ENCODE peak calls at places on chromosomes 12 and 14, in six cellular contexts. L, C, O, U, Q and H are unnamed samples.
A peak's percentile ranks its signal among the peaks of the same experiment; 100 is the strongest.

GRCh38 chr12:25099010-25099409 is 96.0 kb downstream of the DNAI7 start:
- DNase-seq in L (no peak), C (no peak), O (no peak), U (no peak), Q (no peak), H (no peak)

GRCh38 chr14:51724650-51725049 is 72.9 kb downstream of the FRMD6 start:
- DNase-seq in L (no peak), C (no peak), O (no peak), U (no peak), Q (peak; percentile 7), H (no peak)

GRCh38 chr14:71943695-71944018 is 11.4 kb downstream of the RGS6 start:
- DNase-seq in L (no peak), C (no peak), O (no peak), U (no peak), Q (no peak), H (no peak)

GRCh38 chr12:53071591-53072551 is 7.3 kb downstream of the SPRYD3 start:
- DNase-seq in L (peak; percentile 87), C (no peak), O (no peak), U (peak; percentile 93), Q (peak; percentile 33), H (no peak)

GRCh38 chr14:105146976-105147700 is 21.4 kb downstream of the JAG2 start:
- DNase-seq in L (peak; percentile 23), C (no peak), O (no peak), U (peak; percentile 56), Q (no peak), H (no peak)

GRCh38 chr12:70774055-70774454 is 136.8 kb upstream of the PTPRB start:
- DNase-seq in L (no peak), C (no peak), O (no peak), U (no peak), Q (no peak), H (peak; percentile 30)

GRCh38 chr14:73977896-73978295 is 27.8 kb downstream of the COQ6 start:
- DNase-seq in L (no peak), C (no peak), O (no peak), U (no peak), Q (peak; percentile 86), H (peak; percentile 25)

GRCh38 chr14:100536721-100537700 is 50.2 kb downstream of the BEGAIN start:
- DNase-seq in L (peak; percentile 10), C (peak; percentile 39), O (peak; percentile 14), U (peak; percentile 55), Q (no peak), H (no peak)

GRCh38 chr12:77734489-77734888 is 96.2 kb upstream of the NAV3 start:
- DNase-seq in L (no peak), C (no peak), O (no peak), U (no peak), Q (peak; percentile 38), H (no peak)

GRCh38 chr12:71704920-71705319 is 19.0 kb downstream of the TMEM19 start:
- DNase-seq in L (no peak), C (no peak), O (no peak), U (no peak), Q (no peak), H (no peak)

GRCh38 chr12:124463341-124463861 is 104.0 kb downstream of the NCOR2 start:
- DNase-seq in L (no peak), C (peak; percentile 66), O (no peak), U (peak; percentile 73), Q (no peak), H (no peak)

GRCh38 chr12:8822298-8822697 is at the start of gene A2ML1:
- DNase-seq in L (no peak), C (no peak), O (no peak), U (no peak), Q (no peak), H (no peak)

DNA sequence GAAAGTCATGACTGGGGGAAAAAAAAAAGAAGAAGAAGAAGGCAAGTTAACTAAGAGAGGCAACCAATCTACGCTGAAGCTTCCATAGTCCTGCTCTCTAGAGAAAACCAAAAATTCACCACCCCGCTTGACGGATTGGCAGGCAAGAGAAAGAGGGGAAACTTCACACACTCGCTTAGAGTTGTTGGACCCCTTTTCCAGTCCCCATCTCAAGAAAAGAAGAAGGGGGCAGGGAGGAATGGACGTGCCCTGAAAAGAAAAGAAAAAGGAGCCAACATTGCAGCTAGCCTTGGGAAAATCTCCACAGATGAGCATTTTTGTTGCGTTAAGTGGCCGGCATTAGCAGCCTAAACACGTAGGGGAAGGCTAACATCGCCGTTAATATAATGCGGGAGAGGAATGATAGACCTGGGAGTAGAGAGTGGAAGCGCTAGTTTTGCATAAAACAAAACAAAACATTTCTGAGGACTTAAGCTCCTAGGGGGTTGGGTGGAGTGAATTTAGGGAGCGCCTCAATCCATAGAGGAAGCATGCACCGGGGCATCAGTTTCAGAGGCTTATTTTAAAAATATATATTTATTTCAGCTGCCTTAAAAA is 11.3 kb upstream of the FOXG1 start:
- DNase-seq in L (no peak), C (no peak), O (no peak), U (no peak), Q (no peak), H (no peak)
- TF ChIP-seq CTCF in L (no peak), C (no peak), O (no peak), U (no peak), Q (no peak), H (no peak)

GRCh38 chr14:99035712-99036593 is 236.0 kb downstream of the BCL11B start:
- DNase-seq in L (peak; percentile 89), C (no peak), O (peak; percentile 67), U (peak; percentile 95), Q (peak; percentile 43), H (peak; percentile 84)
- H3K4me3 ChIP-seq in L (peak overlapping the region; percentile 35), C (no peak overlapping the region), O (no peak overlapping the region), U (no peak overlapping the region), Q (no peak overlapping the region), H (no peak overlapping the region)

DNA sequence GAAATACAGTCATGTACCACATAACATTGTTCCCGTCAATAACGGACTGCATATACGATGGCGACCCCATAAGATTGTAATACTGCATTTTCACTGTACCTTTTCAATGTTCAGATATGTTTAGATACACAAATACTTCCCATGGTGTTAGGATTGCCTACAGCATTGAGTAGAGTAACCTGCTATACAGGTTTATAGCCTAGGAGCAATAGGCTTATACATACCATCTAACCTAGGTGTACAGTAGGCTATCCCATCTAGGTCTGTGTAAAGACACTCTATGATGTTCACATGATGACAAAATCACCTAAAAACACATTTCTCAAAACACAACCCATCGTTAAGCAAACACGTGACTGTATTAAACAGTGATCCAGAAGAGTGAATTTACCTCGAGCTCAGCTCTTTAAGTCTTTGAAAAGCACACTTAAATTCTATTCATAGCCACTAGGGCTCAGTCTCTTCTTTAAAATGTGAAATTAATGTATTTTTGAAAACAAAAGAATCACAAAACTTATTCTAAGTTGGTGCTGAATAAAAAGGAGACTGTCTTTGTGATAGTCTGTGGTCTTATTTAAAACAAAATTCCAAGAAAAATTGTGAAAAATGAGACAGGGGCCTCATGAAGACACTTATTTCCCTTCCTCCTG is 239.1 kb upstream of the ARID2 start:
- DNase-seq in L (no peak), C (no peak), O (no peak), U (no peak), Q (no peak), H (no peak)
- H3K27ac ChIP-seq in L (no peak overlapping the region), C (no peak overlapping the region), O (no peak overlapping the region), U (no peak overlapping the region), Q (no peak overlapping the region), H (no peak overlapping the region)

GRCh38 chr12:28876423-28876822 is 272.7 kb upstream of the FAR2 start:
- DNase-seq in L (no peak), C (no peak), O (no peak), U (no peak), Q (no peak), H (no peak)

GRCh38 chr12:28870839-28871440 is 278.1 kb upstream of the FAR2 start:
- DNase-seq in L (no peak), C (no peak), O (no peak), U (no peak), Q (peak; percentile 20), H (no peak)

GRCh38 chr12:28869197-28869596 is 279.9 kb upstream of the FAR2 start:
- DNase-seq in L (no peak), C (no peak), O (no peak), U (no peak), Q (peak; percentile 91), H (peak; percentile 88)

GRCh38 chr12:28874758-28875157 is 274.3 kb upstream of the FAR2 start:
- DNase-seq in L (no peak), C (no peak), O (no peak), U (no peak), Q (no peak), H (no peak)

DNA sequence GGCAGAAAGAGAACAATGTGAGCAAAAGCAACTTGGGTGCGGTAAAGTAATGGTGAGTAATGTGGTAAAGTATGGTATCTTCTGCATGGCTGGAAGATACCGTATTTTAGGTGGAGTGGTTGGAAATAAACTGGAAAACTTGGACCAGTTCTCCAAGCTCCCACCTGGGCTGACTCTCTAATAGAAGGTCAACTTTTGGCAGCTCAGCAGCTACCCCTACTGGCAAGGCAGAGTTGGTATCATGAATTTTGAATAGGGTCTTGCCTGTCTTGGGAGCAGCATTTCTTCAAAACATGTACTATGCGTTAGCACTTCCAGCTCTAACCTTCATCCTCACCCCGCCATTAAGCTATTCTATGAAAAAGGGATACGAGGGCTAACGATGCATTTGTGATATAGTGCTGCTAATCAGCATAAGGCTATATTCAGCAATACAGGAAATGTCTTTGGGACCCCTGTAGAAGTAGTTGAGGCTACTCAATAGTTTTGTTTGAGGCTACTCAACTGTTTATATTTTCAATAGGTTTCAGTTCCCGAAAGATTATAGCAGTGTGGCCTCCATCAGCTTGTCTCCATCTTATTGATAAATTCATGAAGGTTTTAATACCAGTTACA is 276.3 kb upstream of the FAR2 start:
- DNase-seq in L (peak; percentile 44), C (peak; percentile 41), O (peak; percentile 42), U (no peak), Q (peak; percentile 67), H (peak; percentile 50)
- TF ChIP-seq CTCF in L (peak; percentile 65), C (peak; percentile 61), O (peak; percentile 45), U (peak; percentile 61), Q (peak; percentile 71), H (peak; percentile 94)

GRCh38 chr12:102958073-102958829 is 777 bp downstream of the ASCL1 start:
- DNase-seq in L (no peak), C (peak; percentile 56), O (no peak), U (no peak), Q (peak; percentile 19), H (peak; percentile 6)
- H3K4me3 ChIP-seq in L (peak overlapping the region; percentile 50), C (peak overlapping the region; percentile 59), O (peak overlapping the region; percentile 15), U (no peak overlapping the region), Q (peak overlapping the region; percentile 33), H (peak overlapping the region; percentile 42)

GRCh38 chr12:132496270-132496669 is 6.3 kb downstream of the FBRSL1 start:
- DNase-seq in L (no peak), C (no peak), O (no peak), U (no peak), Q (no peak), H (no peak)
- H3K27ac ChIP-seq in L (no peak overlapping the region), C (no peak overlapping the region), O (no peak overlapping the region), U (no peak overlapping the region), Q (no peak overlapping the region), H (no peak overlapping the region)

DNA sequence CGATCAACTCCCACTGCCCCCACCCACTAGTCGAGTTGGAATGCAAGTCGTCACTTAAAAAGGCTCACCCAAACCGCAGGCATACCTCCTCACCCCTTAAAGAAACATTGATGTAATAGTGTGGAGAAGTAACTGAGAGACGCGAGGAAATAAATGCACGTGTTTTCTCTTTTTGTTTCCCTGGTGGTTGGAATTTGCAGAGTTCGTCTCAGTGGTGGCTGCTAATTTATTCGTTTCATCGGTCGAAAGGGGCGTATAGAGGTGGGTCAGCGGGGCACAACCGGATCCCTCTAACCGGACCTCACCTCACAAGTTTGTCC is 5.1 kb upstream of the NPAS3 start:
- DNase-seq in L (no peak), C (no peak), O (no peak), U (no peak), Q (no peak), H (peak; percentile 37)
- TF ChIP-seq CTCF in L (peak; percentile 10), C (peak; percentile 15), O (no peak), U (no peak), Q (peak; percentile 11), H (peak; percentile 46)

GRCh38 chr12:16513231-16513630 is 92.7 kb downstream of the LMO3 start:
- DNase-seq in L (no peak), C (no peak), O (no peak), U (no peak), Q (no peak), H (no peak)
- H3K4me3 ChIP-seq in L (no peak overlapping the region), C (no peak overlapping the region), O (no peak overlapping the region), U (no peak overlapping the region), Q (no peak overlapping the region), H (no peak overlapping the region)